ENCODE peak calls at places on chromosomes 4 and X, in six cellular contexts. One of them, this sample, is unnamed.

GRCh38 chr4:122710434-122711308 is 21.8 kb upstream of the BBS12 start:
- DNase-seq in tibial artery: no peak
- DNase-seq in CD4-positive, alpha-beta T cell: no peak
- DNase-seq in transverse colon: no peak
- DNase-seq in thoracic aorta: no peak
- DNase-seq in A549: no peak
- DNase-seq in this sample: no peak

GRCh38 chrX:36961590-36961989 is 46.6 kb upstream of the FAM47C start:
- DNase-seq in tibial artery: no peak
- DNase-seq in transverse colon: no peak
- DNase-seq in thoracic aorta: no peak
- DNase-seq in A549: peak
- DNase-seq in CD4-positive, alpha-beta T cell: no peak
- DNase-seq in this sample: no peak

GRCh38 chr4:65482410-65482809 is 187.9 kb downstream of the EPHA5 start:
- DNase-seq in A549: no peak
- DNase-seq in CD4-positive, alpha-beta T cell: no peak
- DNase-seq in tibial artery: no peak
- DNase-seq in transverse colon: no peak
- DNase-seq in thoracic aorta: no peak
- DNase-seq in this sample: no peak

GRCh38 chrX:15269618-15270521 is at the start of gene ASB9:
- DNase-seq in tibial artery: peak
- DNase-seq in transverse colon: peak
- DNase-seq in thoracic aorta: no peak
- DNase-seq in A549: peak
- DNase-seq in CD4-positive, alpha-beta T cell: peak
- DNase-seq in this sample: no peak

GRCh38 chr4:176090115-176090514 is 24.5 kb downstream of the WDR17 start:
- DNase-seq in transverse colon: no peak
- DNase-seq in CD4-positive, alpha-beta T cell: no peak
- DNase-seq in tibial artery: peak
- DNase-seq in thoracic aorta: no peak
- DNase-seq in A549: no peak
- DNase-seq in this sample: no peak

GRCh38 chrX:136353519-136354095 is 52.8 kb downstream of the ADGRG4 start:
- DNase-seq in transverse colon: no peak
- DNase-seq in CD4-positive, alpha-beta T cell: no peak
- DNase-seq in A549: no peak
- DNase-seq in thoracic aorta: no peak
- DNase-seq in tibial artery: no peak
- DNase-seq in this sample: no peak

GRCh38 chrX:74063426-74064155 is 240.4 kb upstream of the ZCCHC13 start:
- DNase-seq in transverse colon: no peak
- DNase-seq in A549: no peak
- DNase-seq in CD4-positive, alpha-beta T cell: no peak
- DNase-seq in tibial artery: no peak
- DNase-seq in thoracic aorta: no peak
- DNase-seq in this sample: no peak

GRCh38 chr4:124206779-124207605 is 505.5 kb downstream of the ANKRD50 start:
- DNase-seq in transverse colon: no peak
- DNase-seq in CD4-positive, alpha-beta T cell: no peak
- DNase-seq in tibial artery: no peak
- DNase-seq in A549: no peak
- DNase-seq in thoracic aorta: no peak
- DNase-seq in this sample: no peak

GRCh38 chr4:130524057-130524456 is 1428.1 kb downstream of the C4orf33 start:
- DNase-seq in tibial artery: no peak
- DNase-seq in thoracic aorta: no peak
- DNase-seq in A549: no peak
- DNase-seq in transverse colon: no peak
- DNase-seq in CD4-positive, alpha-beta T cell: no peak
- DNase-seq in this sample: no peak

GRCh38 chr4:16695896-16696295 is 202.5 kb downstream of the LDB2 start:
- DNase-seq in tibial artery: no peak
- DNase-seq in A549: no peak
- DNase-seq in thoracic aorta: no peak
- DNase-seq in CD4-positive, alpha-beta T cell: no peak
- DNase-seq in transverse colon: no peak
- DNase-seq in this sample: no peak

GRCh38 chrX:17291141-17291900 is 83.7 kb upstream of the NHS start:
- DNase-seq in transverse colon: no peak
- DNase-seq in A549: no peak
- DNase-seq in tibial artery: peak
- DNase-seq in CD4-positive, alpha-beta T cell: no peak
- DNase-seq in thoracic aorta: no peak
- DNase-seq in this sample: no peak

GRCh38 chr4:125357675-125358074 is 42.9 kb downstream of the FAT4 start:
- DNase-seq in thoracic aorta: no peak
- DNase-seq in A549: no peak
- DNase-seq in CD4-positive, alpha-beta T cell: no peak
- DNase-seq in transverse colon: no peak
- DNase-seq in tibial artery: no peak
- DNase-seq in this sample: no peak

GRCh38 chrX:107763647-107764046 is 11.9 kb downstream of the TSC22D3 start:
- DNase-seq in tibial artery: no peak
- DNase-seq in A549: no peak
- DNase-seq in thoracic aorta: no peak
- DNase-seq in CD4-positive, alpha-beta T cell: no peak
- DNase-seq in transverse colon: no peak
- DNase-seq in this sample: no peak

GRCh38 chrX:107768051-107768450 is 7.5 kb downstream of the TSC22D3 start:
- DNase-seq in thoracic aorta: no peak
- DNase-seq in A549: no peak
- DNase-seq in tibial artery: no peak
- DNase-seq in CD4-positive, alpha-beta T cell: no peak
- DNase-seq in transverse colon: no peak
- DNase-seq in this sample: no peak

GRCh38 chrX:107764845-107765608 is 10.6 kb downstream of the TSC22D3 start:
- DNase-seq in CD4-positive, alpha-beta T cell: no peak
- DNase-seq in tibial artery: no peak
- DNase-seq in A549: no peak
- DNase-seq in transverse colon: no peak
- DNase-seq in thoracic aorta: no peak
- DNase-seq in this sample: no peak

GRCh38 chrX:107769581-107770317 is 5.8 kb downstream of the TSC22D3 start:
- DNase-seq in transverse colon: no peak
- DNase-seq in tibial artery: no peak
- DNase-seq in A549: no peak
- DNase-seq in thoracic aorta: no peak
- DNase-seq in CD4-positive, alpha-beta T cell: no peak
- DNase-seq in this sample: no peak

DNA sequence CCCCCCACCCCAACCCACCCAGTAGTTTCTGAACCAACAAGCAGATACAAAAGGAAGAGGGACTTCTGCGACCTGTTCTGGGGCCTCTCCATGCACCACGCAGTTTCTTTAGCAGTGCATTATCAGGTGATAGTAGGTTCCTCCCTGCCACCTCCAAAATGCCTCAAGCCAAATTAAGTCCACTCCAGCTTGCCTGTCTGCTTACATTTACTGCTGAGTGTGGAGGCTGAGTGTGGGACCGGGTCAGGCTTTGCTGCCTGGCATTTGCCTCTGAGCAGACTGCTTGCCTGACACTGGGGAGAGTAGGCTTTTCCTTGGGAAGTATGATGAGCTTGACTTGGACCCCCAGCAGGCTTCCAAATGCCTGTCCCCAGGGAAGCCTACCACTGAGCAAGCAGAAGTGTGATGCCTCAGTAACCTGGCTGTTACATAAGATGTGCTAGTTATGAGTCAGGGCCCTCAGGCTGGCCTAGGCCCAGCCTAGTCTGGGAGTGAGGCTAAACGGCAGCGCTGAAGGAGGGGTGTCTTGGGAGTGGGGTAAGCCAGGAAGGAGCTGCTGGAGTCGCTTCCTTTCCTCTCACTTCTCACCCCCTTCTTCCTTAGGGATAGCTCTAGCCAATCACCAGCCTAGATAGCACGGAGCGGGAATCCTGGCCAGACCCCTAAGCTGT is 9.0 kb downstream of the TSC22D3 start:
- DNase-seq in CD4-positive, alpha-beta T cell: no peak
- DNase-seq in tibial artery: peak
- DNase-seq in thoracic aorta: no peak
- DNase-seq in A549: no peak
- DNase-seq in transverse colon: peak
- DNase-seq in this sample: no peak
- H3K27ac ChIP-seq in CD4-positive, alpha-beta T cell: no peak
- H3K27ac ChIP-seq in tibial artery: peak
- H3K27ac ChIP-seq in thoracic aorta: no peak
- H3K27ac ChIP-seq in A549: no peak
- H3K27ac ChIP-seq in transverse colon: peak
- H3K27ac ChIP-seq in this sample: no peak

DNA sequence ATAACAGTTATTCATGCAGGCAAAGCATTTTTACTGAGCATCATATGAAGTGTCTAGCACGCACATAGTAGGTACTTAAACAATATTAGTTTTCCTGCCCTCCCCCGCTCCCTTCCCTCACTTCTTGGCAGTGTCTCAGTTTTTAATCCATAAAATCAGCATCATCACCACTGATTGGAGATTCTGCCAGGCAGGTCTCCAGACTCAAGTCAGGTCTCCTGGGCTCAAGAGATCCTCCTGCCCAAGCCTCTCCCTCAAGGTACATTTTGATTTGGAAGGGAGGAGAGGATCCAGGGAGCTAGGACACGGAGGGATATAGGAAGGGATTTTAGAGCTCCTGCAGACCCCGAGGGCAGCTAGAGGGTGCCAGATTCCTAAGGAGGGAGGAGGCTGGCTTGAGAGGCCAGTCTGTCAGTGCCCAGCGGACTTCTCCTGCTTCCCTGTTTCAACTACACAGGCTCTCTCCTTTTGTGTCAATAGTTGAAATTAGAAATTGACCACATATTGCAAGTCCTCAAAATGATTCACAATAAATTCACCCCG is 4.4 kb upstream of the FAT1 start:
- DNase-seq in transverse colon: no peak
- DNase-seq in tibial artery: no peak
- DNase-seq in CD4-positive, alpha-beta T cell: no peak
- DNase-seq in thoracic aorta: no peak
- DNase-seq in A549: no peak
- DNase-seq in this sample: no peak
- TF ChIP-seq CTCF in transverse colon: no peak
- TF ChIP-seq CTCF in tibial artery: no peak
- TF ChIP-seq CTCF in CD4-positive, alpha-beta T cell: no peak
- TF ChIP-seq CTCF in thoracic aorta: no peak
- TF ChIP-seq CTCF in A549: peak
- TF ChIP-seq CTCF in this sample: no peak

DNA sequence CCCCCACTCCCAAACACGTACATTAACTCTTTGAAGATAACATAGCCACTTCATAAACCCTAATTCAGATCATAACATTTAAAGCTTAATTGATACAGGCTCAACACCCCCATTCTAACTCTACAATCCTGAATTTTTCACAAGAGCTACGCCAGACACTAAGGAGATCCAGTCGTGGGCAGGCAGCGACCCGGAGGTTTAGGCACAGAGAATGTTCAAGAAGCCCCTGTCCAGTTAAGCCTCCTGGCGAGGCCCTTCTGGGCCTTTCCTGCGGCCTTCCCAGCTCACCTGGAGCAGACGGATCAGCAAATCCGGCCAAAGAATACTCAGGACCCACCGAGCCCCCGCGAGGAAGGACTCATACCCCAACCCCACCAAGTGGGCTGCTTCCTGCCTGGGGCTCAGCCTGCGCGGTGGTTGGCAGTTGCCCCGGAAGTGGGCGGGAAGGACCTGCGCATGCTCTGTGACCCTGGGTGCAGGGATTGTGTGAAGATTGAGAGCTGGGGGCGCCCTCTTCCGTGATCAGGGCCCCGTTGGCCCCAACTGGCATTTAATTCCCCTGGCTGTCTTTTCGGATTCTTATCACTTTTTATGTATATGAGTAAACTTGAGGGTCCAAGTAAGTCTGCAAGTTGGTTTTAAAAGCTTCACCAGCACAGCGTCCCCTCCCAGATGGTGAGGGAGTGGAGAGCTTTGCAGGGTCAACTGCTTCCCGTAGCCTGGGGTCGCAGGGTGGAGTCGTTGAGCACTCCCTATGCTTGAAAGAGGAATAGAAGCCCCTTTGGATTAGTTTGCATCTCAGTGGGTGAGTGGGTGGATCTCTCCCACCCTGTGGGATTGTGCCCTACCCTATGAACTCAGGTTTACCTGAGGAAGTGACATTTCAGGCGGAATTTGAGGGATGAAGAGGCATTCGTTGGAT is at the start of gene TRIM61:
- DNase-seq in A549: no peak
- DNase-seq in transverse colon: peak
- DNase-seq in tibial artery: no peak
- DNase-seq in thoracic aorta: no peak
- DNase-seq in CD4-positive, alpha-beta T cell: peak
- DNase-seq in this sample: peak
- H3K27ac ChIP-seq in A549: no peak
- H3K27ac ChIP-seq in transverse colon: peak
- H3K27ac ChIP-seq in tibial artery: peak
- H3K27ac ChIP-seq in thoracic aorta: no peak
- H3K27ac ChIP-seq in CD4-positive, alpha-beta T cell: no peak
- H3K27ac ChIP-seq in this sample: no peak

DNA sequence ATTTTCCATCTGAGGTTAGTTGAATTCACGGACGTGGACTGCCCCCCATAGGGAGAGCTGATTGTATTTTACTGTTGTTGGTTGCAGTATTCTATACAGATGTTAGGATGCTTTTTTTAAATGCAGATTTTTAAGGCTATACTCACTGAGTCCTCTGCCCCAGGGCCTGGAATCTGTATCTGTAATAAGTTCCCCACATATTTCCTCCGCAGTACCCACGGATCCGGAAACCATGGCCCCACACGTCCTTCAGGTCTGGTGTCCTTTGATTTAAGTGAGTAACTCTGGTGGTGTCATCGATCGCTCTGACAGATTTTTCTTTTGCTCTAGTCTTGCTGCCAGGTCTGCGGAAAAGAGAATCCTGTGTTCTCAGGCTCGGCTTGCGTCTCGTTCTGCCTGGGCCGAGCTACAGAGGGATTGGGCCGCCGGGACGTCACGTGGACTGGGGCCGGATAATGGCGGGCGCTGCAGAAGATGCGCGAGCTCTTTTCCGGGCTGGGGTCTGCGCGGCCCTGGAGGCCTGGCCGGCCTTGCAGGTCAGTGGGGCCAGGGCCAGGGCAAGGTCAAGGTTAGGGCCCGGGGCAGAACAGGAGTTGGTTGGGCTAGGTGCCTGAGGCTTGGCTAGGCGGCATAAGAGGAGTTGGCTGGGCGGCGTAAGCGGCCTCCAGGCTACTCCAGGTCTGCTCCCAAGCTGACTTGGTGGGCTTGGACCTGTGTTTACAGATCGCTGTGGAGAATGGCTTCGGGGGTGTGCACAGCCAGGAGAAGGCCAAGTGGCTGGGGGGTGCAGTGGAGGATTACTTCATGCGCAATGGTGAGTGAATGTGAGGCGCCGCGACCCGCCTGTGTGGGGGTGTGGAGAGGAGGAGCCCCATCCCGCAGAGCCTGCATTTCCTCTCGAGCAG is at the start of gene TSR2:
- DNase-seq in tibial artery: peak
- DNase-seq in A549: peak
- DNase-seq in CD4-positive, alpha-beta T cell: peak
- DNase-seq in thoracic aorta: peak
- DNase-seq in transverse colon: peak
- DNase-seq in this sample: peak
- TF ChIP-seq CTCF in tibial artery: no peak
- TF ChIP-seq CTCF in A549: no peak
- TF ChIP-seq CTCF in CD4-positive, alpha-beta T cell: no peak
- TF ChIP-seq CTCF in thoracic aorta: no peak
- TF ChIP-seq CTCF in transverse colon: no peak
- TF ChIP-seq CTCF in this sample: no peak

GRCh38 chr4:156536661-156537060 is 434.9 kb downstream of the PDGFC start:
- DNase-seq in A549: no peak
- DNase-seq in thoracic aorta: no peak
- DNase-seq in transverse colon: no peak
- DNase-seq in CD4-positive, alpha-beta T cell: no peak
- DNase-seq in tibial artery: no peak
- DNase-seq in this sample: no peak
- H3K27ac ChIP-seq in A549: no peak
- H3K27ac ChIP-seq in thoracic aorta: no peak
- H3K27ac ChIP-seq in transverse colon: no peak
- H3K27ac ChIP-seq in CD4-positive, alpha-beta T cell: no peak
- H3K27ac ChIP-seq in tibial artery: no peak
- H3K27ac ChIP-seq in this sample: no peak